ENCODE peak calls at places on chromosome 11, in six cellular contexts. G, R, N, W, V and U are unnamed samples.

GRCh38 chr11:7672960-7673723 is at the start of gene CYB5R2:
- DNase-seq in G (peak; percentile 49), R (peak; percentile 90), V (no peak), W (no peak), N (peak; percentile 80), U (peak; percentile 90)

GRCh38 chr11:9820260-9820659 is 156.4 kb downstream of the SWAP70 start:
- DNase-seq in W (no peak), N (no peak), V (no peak), R (no peak), G (peak; percentile 49), U (no peak)

GRCh38 chr11:31821779-31822574 is 10.9 kb upstream of the PAX6 start:
- DNase-seq in W (no peak), N (no peak), V (no peak), G (no peak), R (no peak), U (peak; percentile 71)

GRCh38 chr11:69986421-69987229 is 91.5 kb upstream of the ANO1 start:
- DNase-seq in V (no peak), W (no peak), G (no peak), N (no peak), R (no peak), U (peak; percentile 76)

GRCh38 chr11:742571-743201 is 4.6 kb upstream of the TALDO1 start:
- DNase-seq in N (no peak), V (no peak), G (no peak), R (no peak), W (no peak), U (no peak)

GRCh38 chr11:44568706-44569473 is 3.4 kb downstream of the CD82 start:
- DNase-seq in R (peak; percentile 69), N (peak; percentile 87), V (no peak), W (peak; percentile 81), G (peak; percentile 35), U (peak; percentile 99)

GRCh38 chr11:134712228-134713145 is 300.4 kb upstream of the B3GAT1 start:
- DNase-seq in G (no peak), R (no peak), N (no peak), W (no peak), V (no peak), U (no peak)

GRCh38 chr11:12433571-12434061 is 56.2 kb downstream of the PARVA start:
- DNase-seq in V (no peak), R (no peak), G (no peak), W (no peak), N (no peak), U (peak; percentile 84)

GRCh38 chr11:114812698-114813097 is 134.4 kb downstream of the NXPE2 start:
- DNase-seq in W (no peak), N (no peak), V (no peak), R (no peak), G (no peak), U (no peak)

GRCh38 chr11:104765401-104765800 is 132.9 kb downstream of the CASP12 start:
- DNase-seq in N (no peak), W (peak; percentile 33), V (no peak), R (no peak), G (no peak), U (no peak)

GRCh38 chr11:103714246-103714645 is 322.2 kb upstream of the DDI1 start:
- DNase-seq in N (no peak), G (no peak), V (no peak), R (no peak), W (no peak), U (peak; percentile 68)

GRCh38 chr11:62603072-62603408 is 1.4 kb upstream of the MTA2 start:
- DNase-seq in R (peak; percentile 62), V (no peak), G (no peak), W (no peak), N (no peak), U (no peak)

GRCh38 chr11:65381721-65382035 is 768 bp downstream of the SLC25A45 start:
- DNase-seq in V (no peak), R (no peak), N (peak; percentile 68), G (peak; percentile 33), W (peak; percentile 82), U (peak; percentile 84)

GRCh38 chr11:65382804-65383368 is 440 bp upstream of the SLC25A45 start:
- DNase-seq in R (no peak), V (no peak), N (peak; percentile 91), G (no peak), W (peak; percentile 95), U (peak; percentile 58)

GRCh38 chr11:65384301-65384889 is 1.9 kb upstream of the SLC25A45 start:
- DNase-seq in V (no peak), R (no peak), W (peak; percentile 78), G (no peak), N (no peak), U (peak; percentile 19)

GRCh38 chr11:65382036-65382803 is at the start of gene SLC25A45:
- DNase-seq in W (peak; percentile 99), N (peak; percentile 93), V (peak; percentile 86), R (peak; percentile 94), G (peak; percentile 86), U (peak; percentile 98)

DNA sequence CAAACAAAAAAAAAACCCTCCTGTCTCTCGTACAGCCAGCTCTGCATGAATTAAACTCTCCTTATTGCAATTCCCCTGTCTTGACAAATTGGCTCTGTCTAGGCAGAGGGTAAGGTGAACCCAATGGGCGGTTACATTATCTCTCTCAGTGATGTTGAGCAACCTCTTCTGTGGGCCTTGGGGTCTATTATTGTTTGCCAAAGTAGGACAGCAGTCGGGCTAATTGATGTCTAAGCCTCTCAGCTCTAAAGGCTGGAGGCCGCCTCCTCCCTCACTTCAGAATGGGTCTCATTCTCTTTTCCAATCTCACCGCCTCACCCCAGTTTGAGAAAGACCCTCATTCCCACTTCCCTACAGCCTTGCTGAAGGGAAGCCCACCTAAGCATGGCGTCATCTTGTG is 1.3 kb upstream of the SLC25A45 start:
- DNase-seq in W (peak; percentile 12), V (no peak), R (no peak), N (no peak), G (no peak), U (no peak)
- H3K4me1 ChIP-seq in W (peaks cover 69% of the 10 kb centered on the region), V (peaks cover 23% of the 10 kb centered on the region), R (peaks cover 16% of the 10 kb centered on the region), N (peaks cover 80% of the 10 kb centered on the region), G (peaks cover 78% of the 10 kb centered on the region), U (peaks cover 33% of the 10 kb centered on the region)

DNA sequence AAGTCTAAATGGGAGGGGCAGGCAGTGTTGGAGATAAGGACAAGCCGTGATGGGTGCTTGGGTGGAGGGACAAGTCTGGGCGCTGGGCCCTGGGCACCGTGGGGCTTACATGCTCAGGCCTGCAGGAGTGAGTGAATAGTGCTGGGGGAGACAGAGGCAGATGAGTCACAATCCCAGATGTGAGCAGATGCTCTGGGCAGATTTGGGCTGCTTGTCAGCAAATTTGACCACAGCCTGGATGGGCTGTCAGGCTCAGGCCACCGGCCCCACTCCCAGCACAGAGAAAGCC is 41.6 kb upstream of the ZBED5 start:
- DNase-seq in R (peak; percentile 54), W (no peak), V (no peak), N (peak; percentile 58), G (no peak), U (peak; percentile 91)
- H3K4me1 ChIP-seq in R (peaks cover 11% of the 10 kb centered on the region), W (peaks cover 44% of the 10 kb centered on the region), V (peaks cover 11% of the 10 kb centered on the region), N (peaks cover 43% of the 10 kb centered on the region), G (peaks cover 26% of the 10 kb centered on the region), U (peaks cover 33% of the 10 kb centered on the region)

GRCh38 chr11:88431675-88432341 is 94.3 kb upstream of the CTSC start:
- DNase-seq in N (no peak), V (no peak), W (peak; percentile 69), R (no peak), G (no peak), U (no peak)
- H3K4me1 ChIP-seq in N (no peaks in the 10 kb centered on the region), V (no peaks in the 10 kb centered on the region), W (peaks cover 6% of the 10 kb centered on the region), R (no peaks in the 10 kb centered on the region), G (no peaks in the 10 kb centered on the region), U (no peaks in the 10 kb centered on the region)

DNA sequence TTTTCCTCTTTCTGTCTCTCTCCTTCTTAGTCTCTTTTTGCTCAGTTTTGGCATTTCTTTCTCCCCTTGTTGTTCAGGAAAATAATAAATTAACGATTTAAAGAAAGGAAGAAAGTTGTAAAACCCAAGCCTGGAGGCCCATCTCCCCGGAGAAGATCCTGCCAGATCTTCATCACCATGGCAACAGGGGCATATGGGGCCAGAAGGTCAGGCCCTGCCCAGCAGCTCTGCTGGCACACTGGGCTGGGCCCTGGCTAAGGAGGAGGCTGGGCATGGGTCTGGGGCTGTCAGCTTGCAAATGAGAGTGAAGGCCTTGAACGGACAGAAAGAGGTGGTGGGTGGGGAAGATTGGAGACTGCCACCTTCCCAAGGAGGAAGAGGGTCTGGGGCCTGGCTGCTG is 2.8 kb downstream of the LRRC10B start:
- DNase-seq in W (no peak), N (no peak), R (no peak), G (no peak), V (no peak), U (no peak)
- H3K4me1 ChIP-seq in W (peaks cover 15% of the 10 kb centered on the region), N (peaks cover 11% of the 10 kb centered on the region), R (peaks cover 2% of the 10 kb centered on the region), G (peaks cover 32% of the 10 kb centered on the region), V (no peaks in the 10 kb centered on the region), U (no peaks in the 10 kb centered on the region)

GRCh38 chr11:123193742-123194141 is 1.3 kb downstream of the CLMP start:
- DNase-seq in V (no peak), R (no peak), W (no peak), G (no peak), N (no peak), U (peak; percentile 86)
- H3K4me1 ChIP-seq in V (no peaks in the 10 kb centered on the region), R (peaks cover 9% of the 10 kb centered on the region), W (peaks cover 52% of the 10 kb centered on the region), G (peaks cover 43% of the 10 kb centered on the region), N (peaks cover 16% of the 10 kb centered on the region), U (peaks cover 76% of the 10 kb centered on the region)

GRCh38 chr11:68827733-68828132 is 14.0 kb downstream of the CPT1A start:
- DNase-seq in W (no peak), N (no peak), R (no peak), G (no peak), V (no peak), U (no peak)

GRCh38 chr11:68828155-68828931 is 13.4 kb downstream of the CPT1A start:
- DNase-seq in V (no peak), G (no peak), W (no peak), R (no peak), N (peak; percentile 76), U (no peak)

GRCh38 chr11:68828957-68829356 is 12.8 kb downstream of the CPT1A start:
- DNase-seq in R (no peak), V (no peak), G (no peak), W (no peak), N (no peak), U (no peak)

GRCh38 chr11:68825603-68826002 is 16.1 kb downstream of the CPT1A start:
- DNase-seq in V (peak; percentile 38), W (peak; percentile 75), R (no peak), G (no peak), N (no peak), U (no peak)

DNA sequence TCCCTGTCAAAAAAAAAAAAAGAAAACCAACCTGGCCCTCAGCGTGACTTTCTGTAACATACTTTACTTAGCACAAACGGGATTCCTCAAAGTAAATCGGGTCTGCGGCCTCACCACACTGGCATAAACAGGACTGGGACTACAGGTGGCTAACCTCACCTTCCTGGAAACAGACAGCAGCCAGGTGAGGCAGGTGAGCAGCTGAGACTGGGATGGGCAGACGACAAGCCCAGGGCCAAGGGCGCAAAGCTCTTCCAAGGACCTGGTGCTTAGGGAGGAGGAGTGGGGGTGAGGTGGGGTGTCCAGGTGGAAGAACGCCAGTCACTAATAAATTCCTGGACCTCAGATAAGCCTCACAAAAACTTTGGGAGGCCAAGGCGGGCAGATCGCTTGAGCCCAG is 15.0 kb downstream of the CPT1A start:
- DNase-seq in G (no peak), V (no peak), W (no peak), N (no peak), R (no peak), U (no peak)
- H3K4me1 ChIP-seq in G (peaks cover 51% of the 10 kb centered on the region), V (no peaks in the 10 kb centered on the region), W (peaks cover 8% of the 10 kb centered on the region), N (peaks cover 56% of the 10 kb centered on the region), R (peaks cover 19% of the 10 kb centered on the region), U (no peaks in the 10 kb centered on the region)

GRCh38 chr11:8760896-8761295 is 78.3 kb downstream of the RPL27A start:
- DNase-seq in V (no peak), W (no peak), N (no peak), G (no peak), R (no peak), U (no peak)
- H3K4me1 ChIP-seq in V (peaks cover 14% of the 10 kb centered on the region), W (no peaks in the 10 kb centered on the region), N (peaks cover 53% of the 10 kb centered on the region), G (peaks cover 61% of the 10 kb centered on the region), R (peaks cover 36% of the 10 kb centered on the region), U (peaks cover 30% of the 10 kb centered on the region)